ENCODE peak calls at places on chromosomes 3 and 15, in eight cellular contexts. One of them, this sample, is unnamed.

GRCh38 chr15:78049691-78050440 is 27.6 kb downstream of the TBC1D2B start:
- DNase-seq in foreskin fibroblast: peak; percentile 94
- DNase-seq in retinal pigment epithelial cell: peak; percentile 72
- DNase-seq in osteocyte: no peak
- DNase-seq in upper lobe of right lung: no peak
- DNase-seq in CD8-positive, alpha-beta T cell: no peak
- DNase-seq in left lung: no peak
- DNase-seq in gastrocnemius medialis: no peak
- DNase-seq in this sample: no peak

GRCh38 chr15:28127036-28127435 is 27.9 kb upstream of the OCA2 start:
- DNase-seq in osteocyte: no peak
- DNase-seq in upper lobe of right lung: peak; percentile 41
- DNase-seq in gastrocnemius medialis: no peak
- DNase-seq in retinal pigment epithelial cell: no peak
- DNase-seq in CD8-positive, alpha-beta T cell: no peak
- DNase-seq in foreskin fibroblast: no peak
- DNase-seq in left lung: no peak
- DNase-seq in this sample: no peak

GRCh38 chr15:42131826-42132806 is 24.3 kb downstream of the PLA2G4F start:
- DNase-seq in upper lobe of right lung: peak; percentile 76
- DNase-seq in retinal pigment epithelial cell: no peak
- DNase-seq in foreskin fibroblast: no peak
- DNase-seq in CD8-positive, alpha-beta T cell: no peak
- DNase-seq in gastrocnemius medialis: no peak
- DNase-seq in left lung: peak; percentile 60
- DNase-seq in osteocyte: peak; percentile 69
- DNase-seq in this sample: no peak

GRCh38 chr3:12143949-12144504 is 14.7 kb downstream of the TIMP4 start:
- DNase-seq in foreskin fibroblast: peak; percentile 87
- DNase-seq in upper lobe of right lung: peak; percentile 72
- DNase-seq in gastrocnemius medialis: peak; percentile 78
- DNase-seq in retinal pigment epithelial cell: peak; percentile 77
- DNase-seq in left lung: peak; percentile 47
- DNase-seq in CD8-positive, alpha-beta T cell: no peak
- DNase-seq in osteocyte: no peak
- DNase-seq in this sample: no peak

GRCh38 chr3:19531426-19531825 is 383.1 kb downstream of the KCNH8 start:
- DNase-seq in CD8-positive, alpha-beta T cell: no peak
- DNase-seq in osteocyte: no peak
- DNase-seq in upper lobe of right lung: no peak
- DNase-seq in left lung: no peak
- DNase-seq in retinal pigment epithelial cell: no peak
- DNase-seq in gastrocnemius medialis: no peak
- DNase-seq in foreskin fibroblast: no peak
- DNase-seq in this sample: no peak

GRCh38 chr15:77083381-77084160 is 12.7 kb upstream of the TSPAN3 start:
- DNase-seq in gastrocnemius medialis: no peak
- DNase-seq in retinal pigment epithelial cell: peak; percentile 76
- DNase-seq in osteocyte: no peak
- DNase-seq in left lung: peak; percentile 92
- DNase-seq in foreskin fibroblast: no peak
- DNase-seq in CD8-positive, alpha-beta T cell: peak; percentile 35
- DNase-seq in upper lobe of right lung: peak; percentile 92
- DNase-seq in this sample: peak; percentile 28

GRCh38 chr3:151016421-151016820 is 43.9 kb upstream of the CLRN1 start:
- DNase-seq in osteocyte: no peak
- DNase-seq in left lung: no peak
- DNase-seq in CD8-positive, alpha-beta T cell: no peak
- DNase-seq in foreskin fibroblast: peak; percentile 54
- DNase-seq in retinal pigment epithelial cell: no peak
- DNase-seq in gastrocnemius medialis: no peak
- DNase-seq in upper lobe of right lung: no peak
- DNase-seq in this sample: no peak

GRCh38 chr3:64278631-64279030 is 53.4 kb upstream of the PRICKLE2 start:
- DNase-seq in osteocyte: no peak
- DNase-seq in gastrocnemius medialis: no peak
- DNase-seq in CD8-positive, alpha-beta T cell: no peak
- DNase-seq in foreskin fibroblast: peak; percentile 11
- DNase-seq in upper lobe of right lung: no peak
- DNase-seq in retinal pigment epithelial cell: no peak
- DNase-seq in left lung: no peak
- DNase-seq in this sample: no peak

GRCh38 chr3:185200639-185201038 is 47.8 kb upstream of the C3orf70 start:
- DNase-seq in CD8-positive, alpha-beta T cell: no peak
- DNase-seq in osteocyte: no peak
- DNase-seq in foreskin fibroblast: peak; percentile 54
- DNase-seq in upper lobe of right lung: no peak
- DNase-seq in left lung: no peak
- DNase-seq in retinal pigment epithelial cell: peak; percentile 34
- DNase-seq in gastrocnemius medialis: no peak
- DNase-seq in this sample: no peak

GRCh38 chr15:28114721-28115622 is 15.9 kb upstream of the OCA2 start:
- DNase-seq in foreskin fibroblast: peak; percentile 52
- DNase-seq in left lung: no peak
- DNase-seq in CD8-positive, alpha-beta T cell: no peak
- DNase-seq in gastrocnemius medialis: no peak
- DNase-seq in upper lobe of right lung: peak; percentile 51
- DNase-seq in retinal pigment epithelial cell: no peak
- DNase-seq in osteocyte: peak; percentile 77
- DNase-seq in this sample: no peak

GRCh38 chr3:113623324-113623723 is 73.1 kb downstream of the USF3 start:
- DNase-seq in osteocyte: no peak
- DNase-seq in left lung: no peak
- DNase-seq in gastrocnemius medialis: no peak
- DNase-seq in retinal pigment epithelial cell: no peak
- DNase-seq in foreskin fibroblast: no peak
- DNase-seq in CD8-positive, alpha-beta T cell: no peak
- DNase-seq in upper lobe of right lung: no peak
- DNase-seq in this sample: no peak
- TF ChIP-seq CTCF in osteocyte: peak; percentile 10
- TF ChIP-seq CTCF in left lung: no peak
- TF ChIP-seq CTCF in gastrocnemius medialis: no peak
- TF ChIP-seq CTCF in retinal pigment epithelial cell: peak; percentile 33
- TF ChIP-seq CTCF in foreskin fibroblast: peak; percentile 8
- TF ChIP-seq CTCF in CD8-positive, alpha-beta T cell: no peak
- TF ChIP-seq CTCF in upper lobe of right lung: no peak
- TF ChIP-seq CTCF in this sample: no peak

GRCh38 chr3:154552338-154552737 is 122.3 kb upstream of the GPR149 start:
- DNase-seq in CD8-positive, alpha-beta T cell: no peak
- DNase-seq in osteocyte: no peak
- DNase-seq in foreskin fibroblast: no peak
- DNase-seq in upper lobe of right lung: no peak
- DNase-seq in gastrocnemius medialis: no peak
- DNase-seq in retinal pigment epithelial cell: no peak
- DNase-seq in left lung: no peak
- DNase-seq in this sample: no peak
- TF ChIP-seq CTCF in CD8-positive, alpha-beta T cell: no peak
- TF ChIP-seq CTCF in osteocyte: peak; percentile 9
- TF ChIP-seq CTCF in foreskin fibroblast: no peak
- TF ChIP-seq CTCF in upper lobe of right lung: no peak
- TF ChIP-seq CTCF in gastrocnemius medialis: no peak
- TF ChIP-seq CTCF in retinal pigment epithelial cell: no peak
- TF ChIP-seq CTCF in left lung: no peak
- TF ChIP-seq CTCF in this sample: no peak

DNA sequence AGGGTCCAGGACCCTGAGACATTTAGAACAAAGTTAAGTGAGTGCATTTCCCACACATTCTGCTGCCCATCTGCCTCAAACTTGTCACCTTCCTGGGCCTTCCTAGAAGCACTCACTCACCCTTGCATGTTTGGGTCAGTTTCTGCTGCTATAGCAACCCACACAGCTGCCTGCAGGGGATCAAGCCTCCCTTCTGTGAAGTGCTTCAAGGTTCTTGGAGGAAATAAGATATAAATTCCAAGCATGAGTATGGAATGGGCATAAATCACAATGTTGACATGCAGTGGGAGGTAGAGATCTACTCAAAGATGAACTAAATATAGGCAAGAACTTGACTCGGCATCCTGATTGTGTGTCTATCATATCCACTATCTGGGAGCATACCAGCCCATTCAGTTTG is 140.4 kb downstream of the SLC9A9 start:
- DNase-seq in CD8-positive, alpha-beta T cell: no peak
- DNase-seq in retinal pigment epithelial cell: no peak
- DNase-seq in gastrocnemius medialis: no peak
- DNase-seq in osteocyte: no peak
- DNase-seq in foreskin fibroblast: no peak
- DNase-seq in left lung: no peak
- DNase-seq in upper lobe of right lung: no peak
- DNase-seq in this sample: no peak
- TF ChIP-seq CTCF in CD8-positive, alpha-beta T cell: no peak
- TF ChIP-seq CTCF in retinal pigment epithelial cell: no peak
- TF ChIP-seq CTCF in gastrocnemius medialis: no peak
- TF ChIP-seq CTCF in osteocyte: no peak
- TF ChIP-seq CTCF in foreskin fibroblast: no peak
- TF ChIP-seq CTCF in left lung: no peak
- TF ChIP-seq CTCF in upper lobe of right lung: no peak
- TF ChIP-seq CTCF in this sample: no peak

DNA sequence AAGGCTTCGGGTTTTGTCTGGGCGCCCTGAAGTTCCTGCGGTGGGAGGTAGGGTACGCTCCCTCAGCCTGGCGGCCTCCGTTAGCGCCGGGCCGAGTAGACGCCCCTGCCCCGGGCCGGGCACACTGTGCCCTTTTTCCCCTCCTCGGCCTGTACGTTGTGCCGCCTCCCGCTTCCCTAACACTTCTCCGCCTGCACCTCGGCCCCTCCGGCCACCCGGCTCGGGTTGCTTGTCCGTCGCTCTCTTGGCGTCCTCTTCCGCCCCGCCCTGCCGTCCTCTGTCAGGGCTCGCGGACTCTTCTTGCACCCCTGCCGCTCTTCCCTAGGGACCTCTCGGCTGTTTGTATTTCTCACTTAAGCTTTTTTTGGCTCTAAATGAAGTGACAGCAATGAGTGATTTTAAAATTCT is 384 bp downstream of the KNL1 start:
- DNase-seq in retinal pigment epithelial cell: no peak
- DNase-seq in CD8-positive, alpha-beta T cell: peak; percentile 7
- DNase-seq in osteocyte: peak; percentile 87
- DNase-seq in foreskin fibroblast: peak; percentile 74
- DNase-seq in upper lobe of right lung: peak; percentile 81
- DNase-seq in left lung: peak; percentile 67
- DNase-seq in gastrocnemius medialis: peak; percentile 2
- DNase-seq in this sample: no peak
- TF ChIP-seq CTCF in retinal pigment epithelial cell: peak; percentile 22
- TF ChIP-seq CTCF in CD8-positive, alpha-beta T cell: peak; percentile 36
- TF ChIP-seq CTCF in osteocyte: peak; percentile 22
- TF ChIP-seq CTCF in foreskin fibroblast: no peak
- TF ChIP-seq CTCF in upper lobe of right lung: peak; percentile 17
- TF ChIP-seq CTCF in left lung: no peak
- TF ChIP-seq CTCF in gastrocnemius medialis: no peak
- TF ChIP-seq CTCF in this sample: no peak

This sample was measured in CD4-positive, alpha-beta T cell.